ENCODE peak calls at places on chromosome 3, in five cellular contexts. D, Z, A, T and L are unnamed samples.

GRCh38 chr3:113914646-113915045 is 33.2 kb upstream of the ZDHHC23 start:
- DNase-seq in T (no peak), Z (no peak), D (no peak), A (no peak), L (no peak)

GRCh38 chr3:103218793-103219192 is 784.0 kb downstream of the ZPLD1 start:
- DNase-seq in Z (no peak), A (no peak), D (no peak), T (no peak), L (no peak)

GRCh38 chr3:53843195-53844177 is 2.7 kb downstream of the CHDH start:
- DNase-seq in Z (no peak), D (no peak), A (no peak), T (no peak), L (no peak)

GRCh38 chr3:87367752-87368151 is 91.4 kb upstream of the POU1F1 start:
- DNase-seq in Z (peak), A (no peak), T (no peak), D (no peak), L (no peak)

GRCh38 chr3:61848885-61849284 is 287.5 kb downstream of the PTPRG start:
- DNase-seq in Z (no peak), A (no peak), T (peak), D (no peak), L (no peak)

GRCh38 chr3:17894434-17895060 is 152.1 kb upstream of the TBC1D5 start:
- DNase-seq in A (peak), T (peak), Z (peak), D (no peak), L (no peak)

GRCh38 chr3:102390465-102390864 is 44.4 kb upstream of the ZPLD1 start:
- DNase-seq in Z (no peak), D (no peak), T (no peak), A (no peak), L (no peak)

GRCh38 chr3:31077826-31078225 is 183.4 kb upstream of the GADL1 start:
- DNase-seq in A (no peak), D (no peak), T (no peak), Z (no peak), L (no peak)

GRCh38 chr3:11532865-11533490 is 110.7 kb downstream of the VGLL4 start:
- DNase-seq in D (no peak), Z (no peak), A (no peak), T (no peak), L (no peak)